ENCODE peak calls at places on chromosomes 13 and 19, in four cellular contexts. One of them, this sample, is unnamed.

GRCh38 chr13:111344471-111345191 is 24.2 kb downstream of the TEX29 start:
- DNase-seq in GM12878: no peak
- DNase-seq in K562: peak; percentile 39
- DNase-seq in HepG2: peak; percentile 20
- DNase-seq in this sample: peak; percentile 92

GRCh38 chr13:31908696-31909386 is 122.7 kb upstream of the FRY start:
- DNase-seq in K562: no peak
- DNase-seq in HepG2: no peak
- DNase-seq in GM12878: no peak
- DNase-seq in this sample: no peak

GRCh38 chr13:28761586-28761985 is 42.8 kb upstream of the SLC46A3 start:
- DNase-seq in GM12878: no peak
- DNase-seq in HepG2: no peak
- DNase-seq in K562: no peak
- DNase-seq in this sample: no peak

GRCh38 chr13:28181413-28181812 is 43.1 kb downstream of the PAN3 start:
- DNase-seq in K562: no peak
- DNase-seq in HepG2: no peak
- DNase-seq in GM12878: no peak
- DNase-seq in this sample: no peak

GRCh38 chr19:58409010-58409790 is 751 bp downstream of the ZNF584 start:
- DNase-seq in HepG2: no peak
- DNase-seq in K562: no peak
- DNase-seq in GM12878: no peak
- DNase-seq in this sample: peak; percentile 37

GRCh38 chr19:15284896-15285295 is 47.4 kb downstream of the BRD4 start:
- DNase-seq in GM12878: no peak
- DNase-seq in HepG2: no peak
- DNase-seq in K562: no peak
- DNase-seq in this sample: no peak

GRCh38 chr13:42832341-42833153 is 51.2 kb downstream of the FAM216B start:
- DNase-seq in HepG2: peak; percentile 20
- DNase-seq in GM12878: no peak
- DNase-seq in K562: no peak
- DNase-seq in this sample: no peak

GRCh38 chr13:112177459-112177858 is 110.5 kb downstream of the SOX1 start:
- DNase-seq in GM12878: no peak
- DNase-seq in HepG2: no peak
- DNase-seq in K562: no peak
- DNase-seq in this sample: no peak

GRCh38 chr13:109318945-109319590 is 467.3 kb downstream of the IRS2 start:
- DNase-seq in K562: no peak
- DNase-seq in GM12878: no peak
- DNase-seq in HepG2: no peak
- DNase-seq in this sample: no peak

GRCh38 chr19:4014541-4015491 is 7.3 kb downstream of the PIAS4 start:
- DNase-seq in HepG2: no peak
- DNase-seq in GM12878: no peak
- DNase-seq in K562: peak; percentile 36
- DNase-seq in this sample: peak; percentile 70

GRCh38 chr13:87893186-87893585 is 222.0 kb downstream of the SLITRK5 start:
- DNase-seq in K562: no peak
- DNase-seq in HepG2: no peak
- DNase-seq in GM12878: no peak
- DNase-seq in this sample: no peak

GRCh38 chr19:53808710-53809125 is 15.4 kb downstream of the NLRP12 start:
- DNase-seq in HepG2: peak; percentile 68
- DNase-seq in K562: no peak
- DNase-seq in GM12878: no peak
- DNase-seq in this sample: peak; percentile 87

GRCh38 chr13:65497265-65497664 is 1732.9 kb downstream of the PCDH9 start:
- DNase-seq in GM12878: no peak
- DNase-seq in HepG2: no peak
- DNase-seq in K562: no peak
- DNase-seq in this sample: no peak

GRCh38 chr13:54975676-54976075 is 1947.1 kb downstream of the OLFM4 start:
- DNase-seq in GM12878: no peak
- DNase-seq in HepG2: no peak
- DNase-seq in K562: no peak
- DNase-seq in this sample: no peak

GRCh38 chr19:55165952-55166529 is 372 bp downstream of the DNAAF3 start:
- DNase-seq in K562: peak; percentile 75
- DNase-seq in HepG2: peak; percentile 85
- DNase-seq in GM12878: no peak
- DNase-seq in this sample: peak; percentile 98

GRCh38 chr19:1001538-1002166 is 1.4 kb downstream of the GRIN3B start:
- DNase-seq in HepG2: no peak
- DNase-seq in K562: peak; percentile 79
- DNase-seq in GM12878: no peak
- DNase-seq in this sample: peak; percentile 80

GRCh38 chr19:7868671-7869452 is 5.3 kb downstream of the PRR36 start:
- DNase-seq in GM12878: peak; percentile 13
- DNase-seq in HepG2: peak; percentile 87
- DNase-seq in K562: peak; percentile 89
- DNase-seq in this sample: peak; percentile 97

GRCh38 chr13:28347456-28348371 is 147.2 kb downstream of the FLT1 start:
- DNase-seq in K562: peak; percentile 32
- DNase-seq in GM12878: no peak
- DNase-seq in HepG2: no peak
- DNase-seq in this sample: no peak

GRCh38 chr13:74040200-74040599 is 94.0 kb downstream of the KLF12 start:
- DNase-seq in K562: peak; percentile 12
- DNase-seq in HepG2: peak; percentile 49
- DNase-seq in GM12878: no peak
- DNase-seq in this sample: peak; percentile 91
- TF ChIP-seq CREB1 in K562: no peak
- TF ChIP-seq CREB1 in HepG2: no peak
- TF ChIP-seq CREB1 in GM12878: no peak
- TF ChIP-seq CREB1 in this sample: peak; percentile 39

GRCh38 chr13:36261011-36261410 is 36.6 kb downstream of the CCDC169 start:
- DNase-seq in K562: no peak
- DNase-seq in HepG2: no peak
- DNase-seq in GM12878: no peak
- DNase-seq in this sample: no peak
- H3K27ac ChIP-seq in K562: no peak overlapping the region
- H3K27ac ChIP-seq in HepG2: no peak overlapping the region
- H3K27ac ChIP-seq in GM12878: no peak overlapping the region
- H3K27ac ChIP-seq in this sample: no peak overlapping the region

GRCh38 chr13:94674609-94675348 is 37.6 kb downstream of the SOX21 start:
- DNase-seq in K562: peak; percentile 64
- DNase-seq in GM12878: no peak
- DNase-seq in HepG2: peak; percentile 59
- DNase-seq in this sample: peak; percentile 94
- TF ChIP-seq JUNB in K562: no peak
- TF ChIP-seq JUNB in GM12878: no peak
- TF ChIP-seq JUNB in HepG2: no peak
- TF ChIP-seq JUNB in this sample: no peak

GRCh38 chr13:74061939-74062595 is 72.1 kb downstream of the KLF12 start:
- DNase-seq in K562: no peak
- DNase-seq in HepG2: no peak
- DNase-seq in GM12878: peak; percentile 55
- DNase-seq in this sample: no peak
- TF ChIP-seq CREB1 in K562: no peak
- TF ChIP-seq CREB1 in HepG2: no peak
- TF ChIP-seq CREB1 in GM12878: no peak
- TF ChIP-seq CREB1 in this sample: no peak

DNA sequence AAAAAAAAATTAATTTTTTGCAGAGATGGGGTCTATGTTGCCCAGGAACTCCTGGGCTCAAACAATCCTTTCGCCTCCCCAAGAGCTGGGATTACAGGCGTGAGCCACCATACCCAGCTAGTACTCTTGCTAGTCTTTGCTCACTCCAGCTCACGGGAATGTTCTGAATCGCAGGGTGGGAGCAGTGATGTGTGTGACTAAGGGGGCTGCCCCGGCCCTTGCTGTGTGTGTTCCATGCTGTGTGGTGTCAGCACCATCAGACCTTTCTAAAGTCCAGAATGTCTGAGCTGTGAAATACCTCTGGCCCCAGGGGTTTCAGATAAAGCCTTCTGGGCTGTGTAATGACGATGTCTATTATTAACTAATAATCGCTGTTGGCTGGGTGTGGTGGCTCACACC is 2.6 kb downstream of the ACP4 start:
- DNase-seq in GM12878: no peak
- DNase-seq in K562: no peak
- DNase-seq in HepG2: no peak
- DNase-seq in this sample: no peak
- H3K27ac ChIP-seq in GM12878: no peak overlapping the region
- H3K27ac ChIP-seq in K562: no peak overlapping the region
- H3K27ac ChIP-seq in HepG2: no peak overlapping the region
- H3K27ac ChIP-seq in this sample: no peak overlapping the region

This sample was measured in GM23338.